ENCODE peak calls at places on chromosomes 4 and X, in seven cellular contexts. One of them, this sample, is unnamed.

GRCh38 chrX:135327299-135327698 is 18.0 kb downstream of the ETDC start:
- ATAC-seq in GM23338: no peak
- ATAC-seq in HepG2: no peak
- ATAC-seq in upper lobe of left lung: no peak
- ATAC-seq in GM12878: no peak
- ATAC-seq in HCT116: no peak
- ATAC-seq in K562: no peak
- ATAC-seq in this sample: no peak

GRCh38 chr4:10983885-10984284 is 299.3 kb upstream of the CLNK start:
- ATAC-seq in HepG2: no peak
- ATAC-seq in GM23338: no peak
- ATAC-seq in HCT116: no peak
- ATAC-seq in K562: no peak
- ATAC-seq in upper lobe of left lung: no peak
- ATAC-seq in GM12878: no peak
- ATAC-seq in this sample: no peak

GRCh38 chrX:134658421-134658896 is at the start of gene PLAC1:
- ATAC-seq in upper lobe of left lung: no peak
- ATAC-seq in HepG2: no peak
- ATAC-seq in GM12878: no peak
- ATAC-seq in GM23338: no peak
- ATAC-seq in K562: no peak
- ATAC-seq in HCT116: no peak
- ATAC-seq in this sample: no peak

GRCh38 chr4:1187182-1187581 is 14.8 kb upstream of the SPON2 start:
- ATAC-seq in upper lobe of left lung: no peak
- ATAC-seq in GM12878: peak
- ATAC-seq in HCT116: no peak
- ATAC-seq in K562: no peak
- ATAC-seq in HepG2: no peak
- ATAC-seq in GM23338: no peak
- ATAC-seq in this sample: no peak

GRCh38 chr4:6283282-6283681 is 13.6 kb downstream of the WFS1 start:
- ATAC-seq in K562: no peak
- ATAC-seq in HepG2: no peak
- ATAC-seq in HCT116: no peak
- ATAC-seq in GM12878: no peak
- ATAC-seq in GM23338: no peak
- ATAC-seq in upper lobe of left lung: no peak
- ATAC-seq in this sample: no peak

GRCh38 chr4:144716778-144717177 is 70.8 kb downstream of the HHIP start:
- ATAC-seq in GM12878: no peak
- ATAC-seq in HepG2: no peak
- ATAC-seq in K562: no peak
- ATAC-seq in upper lobe of left lung: no peak
- ATAC-seq in GM23338: no peak
- ATAC-seq in HCT116: no peak
- ATAC-seq in this sample: no peak

GRCh38 chr4:26361287-26361686 is 40.5 kb downstream of the RBPJ start:
- ATAC-seq in HepG2: no peak
- ATAC-seq in GM12878: no peak
- ATAC-seq in upper lobe of left lung: no peak
- ATAC-seq in K562: no peak
- ATAC-seq in GM23338: no peak
- ATAC-seq in HCT116: no peak
- ATAC-seq in this sample: no peak

GRCh38 chr4:7763788-7764187 is 175.9 kb downstream of the AFAP1 start:
- ATAC-seq in K562: no peak
- ATAC-seq in GM23338: no peak
- ATAC-seq in GM12878: no peak
- ATAC-seq in HepG2: no peak
- ATAC-seq in HCT116: no peak
- ATAC-seq in upper lobe of left lung: no peak
- ATAC-seq in this sample: no peak

GRCh38 chrX:150255441-150256296 is 107.4 kb upstream of the MAMLD1 start:
- ATAC-seq in upper lobe of left lung: no peak
- ATAC-seq in GM12878: no peak
- ATAC-seq in GM23338: no peak
- ATAC-seq in HepG2: no peak
- ATAC-seq in HCT116: no peak
- ATAC-seq in K562: no peak
- ATAC-seq in this sample: no peak

GRCh38 chr4:123064390-123064789 is 142.0 kb upstream of the NUDT6 start:
- ATAC-seq in HepG2: peak
- ATAC-seq in GM12878: no peak
- ATAC-seq in K562: no peak
- ATAC-seq in HCT116: no peak
- ATAC-seq in upper lobe of left lung: no peak
- ATAC-seq in GM23338: no peak
- ATAC-seq in this sample: no peak

GRCh38 chr4:101724093-101724492 is 66.4 kb upstream of the BANK1 start:
- ATAC-seq in GM12878: peak
- ATAC-seq in K562: no peak
- ATAC-seq in HepG2: no peak
- ATAC-seq in HCT116: no peak
- ATAC-seq in upper lobe of left lung: no peak
- ATAC-seq in GM23338: no peak
- ATAC-seq in this sample: no peak

GRCh38 chrX:106902684-106903083 is 457 bp downstream of the RIPPLY1 start:
- ATAC-seq in HepG2: peak
- ATAC-seq in upper lobe of left lung: no peak
- ATAC-seq in GM12878: no peak
- ATAC-seq in HCT116: no peak
- ATAC-seq in GM23338: no peak
- ATAC-seq in K562: no peak
- ATAC-seq in this sample: no peak

GRCh38 chrX:155046129-155046810 is 19.6 kb downstream of the FUNDC2 start:
- ATAC-seq in GM23338: no peak
- ATAC-seq in upper lobe of left lung: no peak
- ATAC-seq in HCT116: no peak
- ATAC-seq in GM12878: no peak
- ATAC-seq in K562: no peak
- ATAC-seq in HepG2: no peak
- ATAC-seq in this sample: no peak

GRCh38 chr4:128812360-128812958 is 3.0 kb downstream of the JADE1 start:
- ATAC-seq in HCT116: no peak
- ATAC-seq in HepG2: peak
- ATAC-seq in GM12878: peak
- ATAC-seq in upper lobe of left lung: no peak
- ATAC-seq in K562: peak
- ATAC-seq in GM23338: peak
- ATAC-seq in this sample: peak

GRCh38 chr4:7812191-7812860 is 127.3 kb downstream of the AFAP1 start:
- ATAC-seq in GM23338: no peak
- ATAC-seq in GM12878: no peak
- ATAC-seq in upper lobe of left lung: no peak
- ATAC-seq in K562: no peak
- ATAC-seq in HepG2: no peak
- ATAC-seq in HCT116: no peak
- ATAC-seq in this sample: peak

GRCh38 chr4:75821216-75821615 is 81.0 kb downstream of the PPEF2 start:
- ATAC-seq in HepG2: no peak
- ATAC-seq in K562: no peak
- ATAC-seq in GM12878: no peak
- ATAC-seq in HCT116: no peak
- ATAC-seq in GM23338: no peak
- ATAC-seq in upper lobe of left lung: no peak
- ATAC-seq in this sample: no peak

GRCh38 chrX:413322-414201 is 26.9 kb upstream of the PPP2R3B start:
- ATAC-seq in upper lobe of left lung: peak
- ATAC-seq in HCT116: no peak
- ATAC-seq in GM12878: no peak
- ATAC-seq in GM23338: peak
- ATAC-seq in HepG2: peak
- ATAC-seq in K562: peak
- ATAC-seq in this sample: no peak

GRCh38 chrX:74277846-74278245 is 26.1 kb upstream of the ZCCHC13 start:
- ATAC-seq in K562: peak
- ATAC-seq in GM12878: no peak
- ATAC-seq in upper lobe of left lung: no peak
- ATAC-seq in GM23338: no peak
- ATAC-seq in HCT116: no peak
- ATAC-seq in HepG2: no peak
- ATAC-seq in this sample: no peak

GRCh38 chr4:34112573-34112972 is 2131.7 kb downstream of the ARAP2 start:
- ATAC-seq in GM12878: no peak
- ATAC-seq in GM23338: no peak
- ATAC-seq in HCT116: no peak
- ATAC-seq in HepG2: peak
- ATAC-seq in K562: no peak
- ATAC-seq in upper lobe of left lung: no peak
- ATAC-seq in this sample: no peak

GRCh38 chrX:20333672-20334071 is 67.0 kb upstream of the RPS6KA3 start:
- ATAC-seq in HCT116: no peak
- ATAC-seq in GM12878: no peak
- ATAC-seq in GM23338: no peak
- ATAC-seq in upper lobe of left lung: no peak
- ATAC-seq in K562: no peak
- ATAC-seq in HepG2: no peak
- ATAC-seq in this sample: no peak

GRCh38 chr4:159298502-159298901 is 195.6 kb downstream of the RAPGEF2 start:
- ATAC-seq in HepG2: no peak
- ATAC-seq in GM12878: peak
- ATAC-seq in upper lobe of left lung: no peak
- ATAC-seq in K562: no peak
- ATAC-seq in GM23338: no peak
- ATAC-seq in HCT116: no peak
- ATAC-seq in this sample: no peak

GRCh38 chr4:82984459-82984858 is 26.2 kb downstream of the LIN54 start:
- ATAC-seq in GM23338: no peak
- ATAC-seq in HepG2: no peak
- ATAC-seq in GM12878: peak
- ATAC-seq in HCT116: peak
- ATAC-seq in upper lobe of left lung: no peak
- ATAC-seq in K562: peak
- ATAC-seq in this sample: no peak

GRCh38 chr4:34920032-34920431 is 1324.3 kb downstream of the ARAP2 start:
- ATAC-seq in GM12878: peak
- ATAC-seq in upper lobe of left lung: no peak
- ATAC-seq in GM23338: no peak
- ATAC-seq in K562: no peak
- ATAC-seq in HCT116: no peak
- ATAC-seq in HepG2: no peak
- ATAC-seq in this sample: no peak

GRCh38 chrX:118495061-118495921 is at the start of gene DOCK11:
- ATAC-seq in upper lobe of left lung: peak
- ATAC-seq in K562: peak
- ATAC-seq in HepG2: peak
- ATAC-seq in GM23338: peak
- ATAC-seq in HCT116: peak
- ATAC-seq in GM12878: peak
- ATAC-seq in this sample: peak
- TF ChIP-seq POLR2AphosphoS5 in upper lobe of left lung: peak
- TF ChIP-seq POLR2AphosphoS5 in K562: no peak
- TF ChIP-seq POLR2AphosphoS5 in HepG2: no peak
- TF ChIP-seq POLR2AphosphoS5 in GM23338: peak
- TF ChIP-seq POLR2AphosphoS5 in HCT116: no peak
- TF ChIP-seq POLR2AphosphoS5 in GM12878: no peak
- TF ChIP-seq POLR2AphosphoS5 in this sample: peak

GRCh38 chr4:113978105-113978504 is 1.3 kb downstream of the ARSJ start:
- ATAC-seq in GM23338: no peak
- ATAC-seq in upper lobe of left lung: no peak
- ATAC-seq in GM12878: no peak
- ATAC-seq in HepG2: no peak
- ATAC-seq in HCT116: no peak
- ATAC-seq in K562: no peak
- ATAC-seq in this sample: no peak
- H3K4me3 ChIP-seq in GM23338: peak
- H3K4me3 ChIP-seq in upper lobe of left lung: peak
- H3K4me3 ChIP-seq in GM12878: no peak
- H3K4me3 ChIP-seq in HepG2: no peak
- H3K4me3 ChIP-seq in HCT116: no peak
- H3K4me3 ChIP-seq in K562: no peak
- H3K4me3 ChIP-seq in this sample: peak

DNA sequence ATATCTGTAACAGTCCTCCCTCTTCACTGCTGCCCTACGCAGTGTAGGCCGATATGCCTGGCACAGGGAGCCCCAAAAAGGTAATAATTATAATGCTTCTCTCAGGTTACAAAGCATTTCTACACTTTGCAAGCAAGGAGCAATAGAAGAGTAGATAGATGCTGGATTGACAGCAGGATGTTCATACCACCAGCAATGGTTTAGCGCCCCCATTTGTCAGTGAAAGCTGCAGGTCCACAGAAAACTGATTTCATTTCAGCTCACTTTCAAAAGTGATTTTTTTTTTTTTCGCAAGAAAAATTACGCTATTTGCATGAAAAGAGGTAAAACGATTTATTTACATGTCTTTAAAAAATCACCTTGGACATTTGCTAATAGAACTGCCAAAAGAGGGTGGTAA is 34.5 kb downstream of the HPF1 start:
- ATAC-seq in K562: peak
- ATAC-seq in HCT116: peak
- ATAC-seq in upper lobe of left lung: no peak
- ATAC-seq in GM23338: peak
- ATAC-seq in HepG2: peak
- ATAC-seq in GM12878: no peak
- ATAC-seq in this sample: no peak
- TF ChIP-seq CTCF in K562: peak
- TF ChIP-seq CTCF in HCT116: peak
- TF ChIP-seq CTCF in upper lobe of left lung: no peak
- TF ChIP-seq CTCF in GM23338: peak
- TF ChIP-seq CTCF in HepG2: peak
- TF ChIP-seq CTCF in GM12878: peak
- TF ChIP-seq CTCF in this sample: peak

GRCh38 chr4:39450618-39451017 is 8.1 kb downstream of the RPL9 start:
- ATAC-seq in HepG2: no peak
- ATAC-seq in GM12878: no peak
- ATAC-seq in upper lobe of left lung: no peak
- ATAC-seq in GM23338: no peak
- ATAC-seq in HCT116: no peak
- ATAC-seq in K562: no peak
- ATAC-seq in this sample: no peak

GRCh38 chr4:39452153-39452859 is 6.4 kb downstream of the RPL9 start:
- ATAC-seq in K562: peak
- ATAC-seq in upper lobe of left lung: no peak
- ATAC-seq in GM12878: no peak
- ATAC-seq in GM23338: no peak
- ATAC-seq in HepG2: peak
- ATAC-seq in HCT116: no peak
- ATAC-seq in this sample: no peak

GRCh38 chr4:39451423-39452023 is 7.2 kb downstream of the RPL9 start:
- ATAC-seq in upper lobe of left lung: no peak
- ATAC-seq in GM23338: no peak
- ATAC-seq in K562: peak
- ATAC-seq in GM12878: no peak
- ATAC-seq in HepG2: peak
- ATAC-seq in HCT116: no peak
- ATAC-seq in this sample: no peak

GRCh38 chr4:39453738-39454137 is 5.0 kb downstream of the RPL9 start:
- ATAC-seq in GM12878: no peak
- ATAC-seq in upper lobe of left lung: no peak
- ATAC-seq in HepG2: no peak
- ATAC-seq in K562: no peak
- ATAC-seq in HCT116: no peak
- ATAC-seq in GM23338: no peak
- ATAC-seq in this sample: no peak

GRCh38 chr4:39452860-39453587 is 5.7 kb downstream of the RPL9 start:
- ATAC-seq in GM12878: no peak
- ATAC-seq in upper lobe of left lung: no peak
- ATAC-seq in HCT116: peak
- ATAC-seq in GM23338: no peak
- ATAC-seq in HepG2: no peak
- ATAC-seq in K562: peak
- ATAC-seq in this sample: no peak
- TF ChIP-seq POLR2AphosphoS5 in GM12878: peak
- TF ChIP-seq POLR2AphosphoS5 in upper lobe of left lung: no peak
- TF ChIP-seq POLR2AphosphoS5 in HCT116: peak
- TF ChIP-seq POLR2AphosphoS5 in GM23338: no peak
- TF ChIP-seq POLR2AphosphoS5 in HepG2: no peak
- TF ChIP-seq POLR2AphosphoS5 in K562: no peak
- TF ChIP-seq POLR2AphosphoS5 in this sample: no peak

This sample was measured in gastroesophageal sphincter.